ENCODE peak calls at places on chromosomes 5 and 9, in eight cellular contexts. N is ovary, U is neural progenitor cell, R is mesenchymal stem cell, M is uterus, T is GM23248, W is cardiac muscle cell, I is heart right ventricle. X is an unnamed sample.

GRCh38 chr9:79708541-79708940 is 136.8 kb downstream of the TLE4 start:
- DNase-seq in N (no peak), U (no peak), R (no peak), M (no peak), T (no peak), W (no peak), I (no peak), X (no peak)

GRCh38 chr5:122839731-122840130 is 5.7 kb upstream of the SNX24 start:
- DNase-seq in N (no peak), U (no peak), R (no peak), M (no peak), T (no peak), W (no peak), I (no peak), X (no peak)

GRCh38 chr9:79041266-79041665 is 530.5 kb upstream of the TLE4 start:
- DNase-seq in N (no peak), U (no peak), R (no peak), M (no peak), T (no peak), W (no peak), I (no peak), X (no peak)

GRCh38 chr5:150117945-150118560 is 31.7 kb upstream of the CSF1R start:
- DNase-seq in N (no peak), U (no peak), R (no peak), M (peak; percentile 16), T (no peak), W (no peak), I (peak; percentile 3), X (no peak)

GRCh38 chr5:155254399-155254798 is 240.8 kb downstream of the KIF4B start:
- DNase-seq in N (no peak), U (no peak), R (no peak), M (no peak), T (no peak), W (no peak), I (no peak), X (no peak)

GRCh38 chr9:70220216-70220615 is 38.6 kb upstream of the SMC5 start:
- DNase-seq in N (no peak), U (no peak), R (no peak), M (no peak), T (peak; percentile 44), W (no peak), I (no peak), X (no peak)

GRCh38 chr5:181204561-181205401 is at the start of gene TRIM7:
- DNase-seq in N (peak; percentile 41), U (peak; percentile 64), R (peak; percentile 49), M (no peak), T (peak; percentile 70), W (peak; percentile 53), I (peak; percentile 40), X (peak; percentile 87)

GRCh38 chr5:169115725-169116124 is 185.2 kb downstream of the SLIT3 start:
- DNase-seq in N (no peak), U (no peak), R (no peak), M (no peak), T (no peak), W (no peak), I (no peak), X (no peak)

GRCh38 chr5:37769840-37770239 is 70.0 kb downstream of the GDNF start:
- DNase-seq in N (no peak), U (no peak), R (no peak), M (no peak), T (no peak), W (no peak), I (no peak), X (no peak)

GRCh38 chr9:96047741-96048115 is 172.2 kb downstream of the ERCC6L2 start:
- DNase-seq in N (no peak), U (peak; percentile 50), R (no peak), M (no peak), T (no peak), W (peak; percentile 20), I (no peak), X (peak; percentile 69)

GRCh38 chr5:78791416-78792100 is 143.0 kb upstream of the LHFPL2 start:
- DNase-seq in N (no peak), U (no peak), R (no peak), M (no peak), T (no peak), W (no peak), I (no peak), X (no peak)

GRCh38 chr5:57665146-57665936 is 182.7 kb upstream of the ACTBL2 start:
- DNase-seq in N (no peak), U (no peak), R (no peak), M (no peak), T (no peak), W (no peak), I (no peak), X (no peak)

GRCh38 chr5:64229163-64229774 is 63.6 kb downstream of the RNF180 start:
- DNase-seq in N (no peak), U (peak; percentile 53), R (peak; percentile 38), M (no peak), T (peak; percentile 59), W (peak; percentile 60), I (no peak), X (no peak)

GRCh38 chr5:97452646-97453045 is 269.6 kb upstream of the RIOK2 start:
- DNase-seq in N (no peak), U (no peak), R (no peak), M (no peak), T (no peak), W (no peak), I (no peak), X (peak; percentile 46)

GRCh38 chr9:135038826-135039225 is 48.6 kb upstream of the OLFM1 start:
- DNase-seq in N (no peak), U (no peak), R (no peak), M (no peak), T (no peak), W (no peak), I (no peak), X (no peak)

GRCh38 chr5:138275379-138275782 is 960 bp upstream of the GFRA3 start:
- DNase-seq in N (no peak), U (no peak), R (peak; percentile 9), M (no peak), T (no peak), W (peak; percentile 20), I (no peak), X (no peak)

GRCh38 chr9:80650964-80651555 is 1038.3 kb downstream of the TLE1 start:
- DNase-seq in N (no peak), U (no peak), R (peak; percentile 53), M (no peak), T (no peak), W (no peak), I (peak; percentile 6), X (no peak)

DNA sequence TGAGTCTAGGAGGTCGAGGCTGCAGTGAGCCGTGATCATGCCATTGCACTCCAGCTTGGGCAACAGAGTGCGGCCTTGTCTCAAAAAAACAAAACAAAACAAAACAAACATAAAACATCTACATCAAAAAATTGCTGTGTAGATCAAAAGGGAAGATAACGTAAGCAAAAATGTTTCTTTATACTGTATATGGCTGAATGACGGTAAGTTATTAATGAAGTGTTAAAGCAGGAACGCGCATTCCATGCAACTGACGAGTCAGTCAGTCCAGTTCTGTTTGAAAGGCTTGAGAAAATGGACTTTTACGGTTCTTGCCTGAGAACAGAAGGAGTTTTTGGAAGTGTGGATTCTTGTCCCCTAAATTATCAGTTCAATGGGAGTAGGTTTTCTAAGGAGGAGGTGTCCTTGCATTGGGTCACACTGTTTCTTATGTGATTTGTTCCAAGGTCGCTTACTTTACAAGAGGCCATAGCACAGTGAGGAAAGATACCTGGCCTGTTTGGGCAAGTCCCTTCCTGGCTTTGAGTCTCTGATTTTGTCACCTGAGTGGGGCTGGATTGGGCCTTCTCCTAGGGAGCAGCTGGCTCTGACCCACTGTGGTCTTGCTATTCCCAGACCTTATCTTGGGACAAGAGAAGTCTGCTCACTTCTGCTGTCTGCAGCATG is 6.6 kb upstream of the PTGS1 start:
- DNase-seq in N (no peak), U (no peak), R (no peak), M (no peak), T (no peak), W (no peak), I (no peak), X (no peak)
- H3K4me3 ChIP-seq in N (no peak overlapping the region), U (no peak overlapping the region), R (no peak overlapping the region), M (no peak overlapping the region), T (no peak overlapping the region), W (no peak overlapping the region), I (no peak overlapping the region), X (no peak overlapping the region)

DNA sequence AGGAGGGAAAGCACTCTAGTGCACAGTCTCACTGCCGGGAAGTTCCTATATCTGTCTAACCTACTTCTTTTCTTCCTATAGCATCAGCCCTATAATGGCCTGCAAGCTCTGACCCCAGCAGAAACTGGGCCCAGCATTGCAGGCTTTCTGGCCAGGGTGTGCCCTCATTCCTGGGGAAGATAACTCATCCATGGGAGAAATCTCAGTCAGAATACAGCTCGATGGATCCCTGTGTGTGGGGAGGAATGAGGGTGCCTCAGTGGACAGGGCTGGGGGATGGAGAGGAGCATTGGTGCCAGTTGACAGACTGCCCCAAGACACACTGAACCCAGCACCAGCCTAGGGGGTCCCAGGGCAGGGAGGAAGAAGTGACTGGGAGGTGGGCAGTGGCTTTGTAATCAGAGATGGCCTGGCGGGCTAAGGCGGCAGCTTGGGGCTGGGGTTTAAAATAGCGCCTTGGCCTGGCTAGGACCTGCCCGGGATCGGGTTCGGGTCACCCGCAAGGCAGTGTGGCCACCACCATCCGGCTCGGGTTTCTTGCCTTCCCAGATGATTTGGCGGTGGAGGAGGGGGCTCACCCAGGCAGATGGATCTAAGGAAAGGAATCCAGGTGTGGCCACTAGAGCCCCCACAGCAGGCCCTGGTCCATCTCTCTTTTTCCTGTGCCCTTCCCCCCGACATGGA is 7.6 kb upstream of the CXXC5 start:
- DNase-seq in N (no peak), U (no peak), R (no peak), M (no peak), T (no peak), W (no peak), I (no peak), X (peak; percentile 55)
- H3K4me1 ChIP-seq in N (peaks cover 8% of the 10 kb centered on the region), U (peaks cover 55% of the 10 kb centered on the region), R (peaks cover 74% of the 10 kb centered on the region), M (no peaks in the 10 kb centered on the region), T (peaks cover 32% of the 10 kb centered on the region), W (peaks cover 32% of the 10 kb centered on the region), I (peaks cover 28% of the 10 kb centered on the region), X (peaks cover 19% of the 10 kb centered on the region)

DNA sequence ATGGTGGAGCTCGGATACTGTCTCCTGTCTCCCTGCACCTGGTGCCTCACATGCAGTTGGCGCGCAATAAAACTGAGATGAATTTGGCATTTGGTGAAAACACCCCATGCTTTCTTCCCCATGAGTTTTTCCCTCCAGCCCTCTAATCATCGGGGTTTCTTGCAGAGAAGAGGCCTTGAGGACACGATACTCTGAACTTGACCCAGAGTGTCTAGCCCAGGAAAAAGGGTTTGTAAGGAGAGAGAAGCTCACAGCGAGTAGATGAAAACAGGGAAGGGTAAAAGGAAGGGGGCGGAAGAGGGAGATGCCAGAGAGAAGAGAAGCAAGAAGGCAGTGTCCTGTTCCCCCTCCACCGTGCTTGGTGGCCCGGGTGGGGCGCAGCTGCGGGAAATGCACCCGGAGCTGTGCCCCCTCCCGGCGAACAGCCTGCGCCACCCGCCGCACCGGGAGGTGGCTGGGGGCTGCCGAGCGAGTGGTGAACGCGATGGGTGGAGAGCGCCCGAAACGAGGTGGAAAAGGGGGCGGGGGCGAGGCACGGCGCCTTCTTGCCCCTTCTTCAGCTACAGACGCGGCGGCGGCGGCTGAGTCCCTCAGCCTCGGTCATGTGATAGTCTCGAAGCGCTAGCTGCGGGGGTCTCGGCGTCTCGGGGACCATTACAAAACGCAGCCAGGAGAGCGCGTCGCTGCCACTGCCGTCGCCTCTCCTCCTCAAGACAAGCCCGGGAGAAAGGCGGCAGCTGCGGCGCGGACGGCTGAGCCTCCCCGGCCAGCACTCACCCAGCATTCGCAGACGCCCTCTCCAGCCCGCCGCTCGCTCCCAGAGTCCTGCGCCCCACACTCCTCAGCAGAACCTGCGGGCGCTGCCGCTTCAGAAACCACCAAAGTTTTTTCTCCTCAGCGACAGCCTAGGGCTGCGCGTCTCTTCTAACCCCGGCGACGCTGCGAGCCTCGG is 1.1 kb upstream of the FOXB2 start:
- DNase-seq in N (no peak), U (peak; percentile 82), R (no peak), M (no peak), T (peak; percentile 34), W (peak; percentile 53), I (no peak), X (no peak)
- H3K4me3 ChIP-seq in N (no peak overlapping the region), U (peak overlapping the region; percentile 44), R (no peak overlapping the region), M (no peak overlapping the region), T (no peak overlapping the region), W (peak overlapping the region; percentile 18), I (peak overlapping the region; percentile 22), X (peak overlapping the region; percentile 24)

GRCh38 chr5:36177154-36177553 is 25.2 kb downstream of the SKP2 start:
- DNase-seq in N (no peak), U (no peak), R (no peak), M (no peak), T (no peak), W (no peak), I (no peak), X (no peak)
- H3K4me1 ChIP-seq in N (peaks cover 3% of the 10 kb centered on the region), U (peaks cover 27% of the 10 kb centered on the region), R (no peaks in the 10 kb centered on the region), M (no peaks in the 10 kb centered on the region), T (no peaks in the 10 kb centered on the region), W (no peaks in the 10 kb centered on the region), I (no peaks in the 10 kb centered on the region), X (no peaks in the 10 kb centered on the region)

X was measured in right cardiac atrium.